ENCODE peak calls at places on chromosomes 2 and 18, in seven cellular contexts. One of them, this sample, is unnamed.

GRCh38 chr2:191166756-191167445 is 16.1 kb upstream of the STAT4 start:
- DNase-seq in GM12865: no peak
- DNase-seq in right lobe of liver: no peak
- DNase-seq in ovary: no peak
- DNase-seq in stomach: no peak
- DNase-seq in prostate gland: no peak
- DNase-seq in GM10248: no peak
- DNase-seq in this sample: no peak

GRCh38 chr2:32485399-32485798 is 128.6 kb downstream of the BIRC6 start:
- DNase-seq in GM12865: no peak
- DNase-seq in right lobe of liver: no peak
- DNase-seq in ovary: no peak
- DNase-seq in stomach: no peak
- DNase-seq in prostate gland: no peak
- DNase-seq in GM10248: no peak
- DNase-seq in this sample: no peak

GRCh38 chr2:101306410-101306809 is 2.1 kb downstream of the RNF149 start:
- DNase-seq in GM12865: peak; percentile 6
- DNase-seq in right lobe of liver: no peak
- DNase-seq in ovary: no peak
- DNase-seq in stomach: no peak
- DNase-seq in prostate gland: no peak
- DNase-seq in GM10248: no peak
- DNase-seq in this sample: no peak

GRCh38 chr18:67517224-67517765 is 775 bp upstream of the DSEL start:
- DNase-seq in GM12865: peak; percentile 4
- DNase-seq in right lobe of liver: no peak
- DNase-seq in ovary: peak; percentile 31
- DNase-seq in stomach: no peak
- DNase-seq in prostate gland: no peak
- DNase-seq in GM10248: no peak
- DNase-seq in this sample: peak; percentile 23

GRCh38 chr2:43073373-43073772 is 153.0 kb downstream of the ZFP36L2 start:
- DNase-seq in GM12865: no peak
- DNase-seq in right lobe of liver: no peak
- DNase-seq in ovary: no peak
- DNase-seq in stomach: no peak
- DNase-seq in prostate gland: no peak
- DNase-seq in GM10248: no peak
- DNase-seq in this sample: no peak

GRCh38 chr2:237184923-237185580 is 99.4 kb downstream of the COPS8 start:
- DNase-seq in GM12865: no peak
- DNase-seq in right lobe of liver: no peak
- DNase-seq in ovary: peak; percentile 5
- DNase-seq in stomach: no peak
- DNase-seq in prostate gland: no peak
- DNase-seq in GM10248: no peak
- DNase-seq in this sample: no peak

GRCh38 chr2:118523761-118524160 is 323.7 kb downstream of the EN1 start:
- DNase-seq in GM12865: no peak
- DNase-seq in right lobe of liver: no peak
- DNase-seq in ovary: no peak
- DNase-seq in stomach: no peak
- DNase-seq in prostate gland: no peak
- DNase-seq in GM10248: no peak
- DNase-seq in this sample: no peak

GRCh38 chr2:191350826-191351225 is 105.6 kb downstream of the MYO1B start:
- DNase-seq in GM12865: no peak
- DNase-seq in right lobe of liver: no peak
- DNase-seq in ovary: no peak
- DNase-seq in stomach: no peak
- DNase-seq in prostate gland: no peak
- DNase-seq in GM10248: no peak
- DNase-seq in this sample: no peak

GRCh38 chr2:241774419-241775222 is 2.0 kb upstream of the GAL3ST2 start:
- DNase-seq in GM12865: no peak
- DNase-seq in right lobe of liver: peak; percentile 54
- DNase-seq in ovary: peak; percentile 33
- DNase-seq in stomach: peak; percentile 41
- DNase-seq in prostate gland: no peak
- DNase-seq in GM10248: no peak
- DNase-seq in this sample: peak; percentile 27

GRCh38 chr18:3596324-3597158 is 146.6 kb downstream of the TGIF1 start:
- DNase-seq in GM12865: peak; percentile 81
- DNase-seq in right lobe of liver: peak; percentile 67
- DNase-seq in ovary: peak; percentile 42
- DNase-seq in stomach: peak; percentile 46
- DNase-seq in prostate gland: peak; percentile 23
- DNase-seq in GM10248: peak; percentile 69
- DNase-seq in this sample: peak; percentile 65

DNA sequence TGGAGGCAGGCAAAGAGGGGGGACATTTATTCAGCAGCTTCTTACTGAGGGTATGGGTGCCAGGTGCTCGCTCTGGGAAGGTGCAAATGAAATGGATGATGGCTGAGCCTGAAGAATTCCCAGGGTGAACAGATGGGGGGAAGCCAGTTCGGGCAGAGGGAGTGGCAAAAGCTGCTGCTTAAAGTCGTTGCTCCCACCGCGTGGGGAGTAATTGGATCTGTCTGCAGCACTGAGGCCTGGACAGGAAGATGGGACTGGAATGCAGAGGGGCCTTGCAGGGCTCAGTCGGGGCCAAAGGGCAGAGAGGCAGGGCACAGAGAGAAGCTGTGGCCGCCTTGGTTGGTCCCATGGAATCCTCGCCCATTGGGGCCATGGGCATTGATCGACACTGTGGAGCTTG is 51.2 kb downstream of the NEDD4L start:
- DNase-seq in GM12865: no peak
- DNase-seq in right lobe of liver: no peak
- DNase-seq in ovary: no peak
- DNase-seq in stomach: no peak
- DNase-seq in prostate gland: no peak
- DNase-seq in GM10248: no peak
- DNase-seq in this sample: no peak
- TF ChIP-seq CTCF in GM12865: no peak
- TF ChIP-seq CTCF in right lobe of liver: no peak
- TF ChIP-seq CTCF in ovary: no peak
- TF ChIP-seq CTCF in stomach: no peak
- TF ChIP-seq CTCF in prostate gland: no peak
- TF ChIP-seq CTCF in GM10248: no peak
- TF ChIP-seq CTCF in this sample: no peak

DNA sequence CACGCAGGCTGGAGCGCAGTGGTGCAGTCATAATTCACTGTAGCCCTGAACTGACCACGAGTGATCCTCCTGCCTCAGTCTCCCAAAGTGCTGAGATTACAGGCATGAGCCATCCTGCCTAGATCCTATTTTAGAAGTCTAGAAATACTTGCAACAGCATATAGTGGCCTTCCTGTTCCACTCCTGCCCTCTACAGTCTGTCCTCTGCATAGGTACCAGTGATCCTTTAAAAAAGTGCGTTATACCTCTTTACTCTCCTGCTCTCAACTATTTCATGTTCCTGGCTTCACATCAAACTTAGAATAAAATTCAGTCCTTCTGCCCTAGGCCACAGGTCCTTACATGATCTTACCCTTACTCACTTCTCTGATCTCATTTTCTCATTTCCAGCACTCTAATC is 6.0 kb downstream of the COMMD1 start:
- DNase-seq in GM12865: no peak
- DNase-seq in right lobe of liver: no peak
- DNase-seq in ovary: no peak
- DNase-seq in stomach: no peak
- DNase-seq in prostate gland: no peak
- DNase-seq in GM10248: no peak
- DNase-seq in this sample: no peak
- TF ChIP-seq CTCF in GM12865: peak; percentile 19
- TF ChIP-seq CTCF in right lobe of liver: peak; percentile 5
- TF ChIP-seq CTCF in ovary: no peak
- TF ChIP-seq CTCF in stomach: no peak
- TF ChIP-seq CTCF in prostate gland: no peak
- TF ChIP-seq CTCF in GM10248: peak; percentile 42
- TF ChIP-seq CTCF in this sample: peak; percentile 30

GRCh38 chr2:167127135-167127534 is 238.9 kb downstream of the XIRP2 start:
- DNase-seq in GM12865: peak; percentile 4
- DNase-seq in right lobe of liver: no peak
- DNase-seq in ovary: no peak
- DNase-seq in stomach: no peak
- DNase-seq in prostate gland: no peak
- DNase-seq in GM10248: no peak
- DNase-seq in this sample: no peak
- TF ChIP-seq CTCF in GM12865: no peak
- TF ChIP-seq CTCF in right lobe of liver: no peak
- TF ChIP-seq CTCF in ovary: no peak
- TF ChIP-seq CTCF in stomach: no peak
- TF ChIP-seq CTCF in prostate gland: no peak
- TF ChIP-seq CTCF in GM10248: peak; percentile 1
- TF ChIP-seq CTCF in this sample: peak; percentile 6

GRCh38 chr2:136119717-136120675 is 2.0 kb upstream of the CXCR4 start:
- DNase-seq in GM12865: no peak
- DNase-seq in right lobe of liver: no peak
- DNase-seq in ovary: no peak
- DNase-seq in stomach: no peak
- DNase-seq in prostate gland: no peak
- DNase-seq in GM10248: no peak
- DNase-seq in this sample: no peak

GRCh38 chr2:136117391-136117841 is 533 bp downstream of the CXCR4 start:
- DNase-seq in GM12865: peak; percentile 59
- DNase-seq in right lobe of liver: peak; percentile 68
- DNase-seq in ovary: no peak
- DNase-seq in stomach: peak; percentile 48
- DNase-seq in prostate gland: no peak
- DNase-seq in GM10248: peak; percentile 33
- DNase-seq in this sample: peak; percentile 42

GRCh38 chr2:136118819-136119716 is 1.1 kb upstream of the CXCR4 start:
- DNase-seq in GM12865: peak; percentile 28
- DNase-seq in right lobe of liver: peak; percentile 75
- DNase-seq in ovary: no peak
- DNase-seq in stomach: peak; percentile 64
- DNase-seq in prostate gland: peak; percentile 32
- DNase-seq in GM10248: peak; percentile 67
- DNase-seq in this sample: peak; percentile 77

GRCh38 chr2:136116813-136117390 is 1.0 kb downstream of the CXCR4 start:
- DNase-seq in GM12865: peak; percentile 90
- DNase-seq in right lobe of liver: peak; percentile 64
- DNase-seq in ovary: no peak
- DNase-seq in stomach: peak; percentile 42
- DNase-seq in prostate gland: no peak
- DNase-seq in GM10248: peak; percentile 83
- DNase-seq in this sample: peak; percentile 85

GRCh38 chr2:136117909-136118818 is at the start of gene CXCR4:
- DNase-seq in GM12865: peak; percentile 77
- DNase-seq in right lobe of liver: peak; percentile 87
- DNase-seq in ovary: peak; percentile 30
- DNase-seq in stomach: peak; percentile 80
- DNase-seq in prostate gland: peak; percentile 39
- DNase-seq in GM10248: peak; percentile 90
- DNase-seq in this sample: peak; percentile 90
- TF ChIP-seq CTCF in GM12865: no peak
- TF ChIP-seq CTCF in right lobe of liver: no peak
- TF ChIP-seq CTCF in ovary: no peak
- TF ChIP-seq CTCF in stomach: no peak
- TF ChIP-seq CTCF in prostate gland: no peak
- TF ChIP-seq CTCF in GM10248: no peak
- TF ChIP-seq CTCF in this sample: no peak

GRCh38 chr2:57453929-57454328 is 592.7 kb upstream of the VRK2 start:
- DNase-seq in GM12865: no peak
- DNase-seq in right lobe of liver: no peak
- DNase-seq in ovary: no peak
- DNase-seq in stomach: no peak
- DNase-seq in prostate gland: no peak
- DNase-seq in GM10248: no peak
- DNase-seq in this sample: no peak
- TF ChIP-seq CTCF in GM12865: no peak
- TF ChIP-seq CTCF in right lobe of liver: no peak
- TF ChIP-seq CTCF in ovary: no peak
- TF ChIP-seq CTCF in stomach: no peak
- TF ChIP-seq CTCF in prostate gland: no peak
- TF ChIP-seq CTCF in GM10248: no peak
- TF ChIP-seq CTCF in this sample: peak; percentile 21

GRCh38 chr2:51329512-51329911 is 297.6 kb upstream of the NRXN1 start:
- DNase-seq in GM12865: no peak
- DNase-seq in right lobe of liver: no peak
- DNase-seq in ovary: no peak
- DNase-seq in stomach: no peak
- DNase-seq in prostate gland: no peak
- DNase-seq in GM10248: no peak
- DNase-seq in this sample: no peak

GRCh38 chr2:51335072-51336058 is 303.4 kb upstream of the NRXN1 start:
- DNase-seq in GM12865: no peak
- DNase-seq in right lobe of liver: no peak
- DNase-seq in ovary: no peak
- DNase-seq in stomach: no peak
- DNase-seq in prostate gland: no peak
- DNase-seq in GM10248: no peak
- DNase-seq in this sample: no peak
- TF ChIP-seq CTCF in GM12865: no peak
- TF ChIP-seq CTCF in right lobe of liver: no peak
- TF ChIP-seq CTCF in ovary: no peak
- TF ChIP-seq CTCF in stomach: no peak
- TF ChIP-seq CTCF in prostate gland: no peak
- TF ChIP-seq CTCF in GM10248: no peak
- TF ChIP-seq CTCF in this sample: peak; percentile 10

DNA sequence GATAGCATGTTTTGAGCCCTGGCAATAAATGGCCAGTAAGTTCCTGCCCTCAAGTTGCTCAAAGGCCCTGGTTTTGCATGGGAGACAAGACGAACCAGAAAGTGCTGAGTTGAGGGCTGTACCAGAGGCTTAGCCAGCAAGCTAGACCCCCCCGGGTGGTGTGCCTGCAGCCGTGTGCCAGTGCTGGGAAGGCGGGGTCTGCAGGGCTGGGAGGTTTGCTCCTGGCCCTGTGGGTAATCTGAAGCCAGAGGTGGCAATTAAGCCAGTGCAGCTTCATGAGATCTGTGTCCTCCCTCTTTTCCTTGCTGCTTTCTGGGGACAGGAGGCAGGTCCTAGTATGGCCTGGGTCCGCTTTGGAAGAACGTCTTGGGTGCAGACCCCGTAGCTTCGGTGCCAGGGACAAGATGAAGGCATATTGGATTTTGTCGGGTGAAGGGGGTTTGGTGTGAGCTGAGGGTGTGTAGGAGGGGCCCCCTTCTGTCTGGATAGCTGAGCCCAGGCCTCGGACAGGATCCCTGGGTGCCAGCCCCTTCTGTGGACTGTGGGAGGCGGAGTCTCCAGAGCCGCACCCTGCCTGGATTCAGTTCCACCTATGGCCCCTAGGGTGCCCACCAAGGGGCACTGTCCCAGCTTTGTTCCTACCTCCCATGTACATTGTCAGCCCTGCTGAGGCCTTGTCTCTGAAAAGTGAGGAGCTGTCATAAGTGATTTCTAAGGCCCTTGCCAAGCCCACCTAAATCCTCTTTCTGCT is 15.6 kb downstream of the ATOH8 start:
- DNase-seq in GM12865: no peak
- DNase-seq in right lobe of liver: peak; percentile 29
- DNase-seq in ovary: no peak
- DNase-seq in stomach: no peak
- DNase-seq in prostate gland: no peak
- DNase-seq in GM10248: no peak
- DNase-seq in this sample: peak; percentile 51
- TF ChIP-seq CTCF in GM12865: peak; percentile 32
- TF ChIP-seq CTCF in right lobe of liver: peak; percentile 12
- TF ChIP-seq CTCF in ovary: no peak
- TF ChIP-seq CTCF in stomach: peak; percentile 23
- TF ChIP-seq CTCF in prostate gland: no peak
- TF ChIP-seq CTCF in GM10248: no peak
- TF ChIP-seq CTCF in this sample: no peak